ENCODE peak calls at places on chromosomes 6 and 20, in nine cellular contexts. Z is stimulated activated CD8-positive, alpha-beta memory T cell treated with anti-CD3 and anti-CD28 coated beads, Interleukin-15, amount 100 ng/mL, for 4 hours; P is hepatocyte; G is spleen; V is CD8-positive, alpha-beta memory T cell; O is stimulated activated CD4-positive, alpha-beta T cell treated with anti-CD3 and anti-CD28 coated beads, TNF-alpha, amount 100 ng/mL, for 1 hour; H is activated CD4-positive, alpha-beta T cell treated with anti-CD3 and anti-CD28 coated beads for 36 hours; U is uterus; R is smooth muscle cell of the brain vasculature. K is an unnamed sample.

GRCh38 chr6:65289491-65289890 is 417.5 kb downstream of the EYS start:
- DNase-seq in Z (no peak), O (no peak), U (no peak), P (no peak), G (no peak), H (no peak), V (no peak), R (no peak), K (peak)

GRCh38 chr6:157941101-157941863 is 40.4 kb upstream of the SYNJ2 start:
- DNase-seq in R (no peak), U (no peak), V (no peak), O (no peak), Z (no peak), P (no peak), G (no peak), H (no peak), K (no peak)

GRCh38 chr6:79005024-79005423 is 73.0 kb downstream of the PHIP start:
- DNase-seq in U (no peak), V (no peak), R (no peak), Z (no peak), G (no peak), H (no peak), P (no peak), O (no peak), K (no peak)

GRCh38 chr20:51327251-51327841 is 215.2 kb downstream of the NFATC2 start:
- DNase-seq in G (peak), P (peak), O (no peak), U (peak), Z (no peak), H (no peak), V (no peak), R (no peak), K (no peak)

GRCh38 chr6:31005249-31006020 is 4.8 kb upstream of the MUC22 start:
- DNase-seq in Z (no peak), H (no peak), P (no peak), O (no peak), U (no peak), G (no peak), V (no peak), R (no peak), K (no peak)

GRCh38 chr6:111480988-111481830 is 1.8 kb downstream of the REV3L start:
- DNase-seq in P (no peak), V (no peak), G (no peak), O (no peak), R (no peak), Z (no peak), U (no peak), H (no peak), K (no peak)

GRCh38 chr6:5208039-5208438 is 52.7 kb downstream of the LYRM4 start:
- DNase-seq in U (peak), Z (no peak), P (no peak), R (no peak), V (no peak), G (no peak), O (no peak), H (no peak), K (no peak)

GRCh38 chr6:2468601-2468955 is 223.2 kb upstream of the GMDS start:
- DNase-seq in R (no peak), Z (no peak), P (no peak), U (no peak), O (no peak), V (no peak), G (no peak), H (no peak), K (no peak)

GRCh38 chr20:54177378-54177777 is 3.6 kb upstream of the CYP24A1 start:
- DNase-seq in V (no peak), Z (no peak), O (no peak), H (no peak), G (no peak), R (no peak), P (no peak), U (no peak), K (no peak)

GRCh38 chr6:157898169-157898568 is 75.1 kb downstream of the SNX9 start:
- DNase-seq in P (no peak), H (peak), U (no peak), O (no peak), V (no peak), R (no peak), G (no peak), Z (no peak), K (no peak)

GRCh38 chr6:35092362-35093117 is 48.6 kb downstream of the TCP11 start:
- DNase-seq in H (no peak), R (no peak), P (peak), Z (no peak), O (no peak), G (no peak), V (no peak), U (peak), K (no peak)

GRCh38 chr6:38148606-38149005 is 329.1 kb downstream of the ZFAND3 start:
- DNase-seq in H (no peak), Z (no peak), V (no peak), U (no peak), O (no peak), G (no peak), R (no peak), P (no peak), K (no peak)

GRCh38 chr6:75012018-75012417 is 193.8 kb downstream of the COL12A1 start:
- DNase-seq in O (no peak), U (no peak), G (no peak), H (no peak), P (no peak), R (no peak), V (no peak), Z (no peak), K (no peak)

GRCh38 chr20:35635652-35636051 is 20.0 kb downstream of the SPAG4 start:
- DNase-seq in H (no peak), P (no peak), Z (no peak), O (no peak), R (no peak), V (no peak), U (no peak), G (no peak), K (no peak)

GRCh38 chr20:46341374-46342044 is 33.2 kb upstream of the CDH22 start:
- DNase-seq in V (no peak), Z (no peak), G (no peak), U (no peak), P (no peak), R (no peak), H (no peak), O (no peak), K (no peak)

GRCh38 chr20:6504826-6505225 is 262.7 kb upstream of the BMP2 start:
- DNase-seq in P (no peak), U (no peak), G (no peak), H (no peak), V (no peak), R (no peak), Z (no peak), O (no peak), K (no peak)

GRCh38 chr6:157020398-157021266 is 243.5 kb downstream of the ARID1B start:
- DNase-seq in P (peak), H (peak), U (peak), G (no peak), O (peak), R (no peak), Z (peak), V (peak), K (no peak)

K was measured in foreskin melanocyte.